ENCODE peak calls at places on chromosomes 13 and 19, in four cellular contexts. One of them, this sample, is unnamed.

GRCh38 chr19:35773020-35773809 is 2.1 kb upstream of the ARHGAP33 start:
- DNase-seq in WTC11: no peak
- DNase-seq in SK-N-SH: no peak
- DNase-seq in K562: no peak
- DNase-seq in this sample: no peak

GRCh38 chr13:51328488-51328887 is 11.0 kb upstream of the SERPINE3 start:
- DNase-seq in WTC11: peak
- DNase-seq in SK-N-SH: no peak
- DNase-seq in K562: no peak
- DNase-seq in this sample: no peak

GRCh38 chr13:101626925-101627555 is 174.6 kb downstream of the ITGBL1 start:
- DNase-seq in WTC11: no peak
- DNase-seq in SK-N-SH: no peak
- DNase-seq in K562: no peak
- DNase-seq in this sample: peak

GRCh38 chr19:52962394-52963228 is at the start of gene ZNF816:
- DNase-seq in WTC11: peak
- DNase-seq in SK-N-SH: peak
- DNase-seq in K562: peak
- DNase-seq in this sample: peak

GRCh38 chr13:101514695-101515275 is 62.3 kb downstream of the ITGBL1 start:
- DNase-seq in WTC11: no peak
- DNase-seq in SK-N-SH: peak
- DNase-seq in K562: peak
- DNase-seq in this sample: no peak

GRCh38 chr13:75889427-75889826 is 253.3 kb downstream of the LMO7 start:
- DNase-seq in WTC11: no peak
- DNase-seq in SK-N-SH: no peak
- DNase-seq in K562: no peak
- DNase-seq in this sample: no peak

GRCh38 chr19:49151339-49152217 is 3.6 kb downstream of the HRC start:
- DNase-seq in WTC11: peak
- DNase-seq in SK-N-SH: peak
- DNase-seq in K562: peak
- DNase-seq in this sample: no peak

GRCh38 chr19:30304540-30304939 is 67.6 kb upstream of the ZNF536 start:
- DNase-seq in WTC11: no peak
- DNase-seq in SK-N-SH: no peak
- DNase-seq in K562: no peak
- DNase-seq in this sample: no peak

GRCh38 chr19:6383188-6383587 is 7.5 kb upstream of the PSPN start:
- DNase-seq in WTC11: no peak
- DNase-seq in SK-N-SH: no peak
- DNase-seq in K562: no peak
- DNase-seq in this sample: no peak

GRCh38 chr19:54469496-54469934 is 3.6 kb downstream of the CDC42EP5 start:
- DNase-seq in WTC11: no peak
- DNase-seq in SK-N-SH: no peak
- DNase-seq in K562: no peak
- DNase-seq in this sample: no peak
- TF ChIP-seq USF1 in WTC11: no peak
- TF ChIP-seq USF1 in SK-N-SH: no peak
- TF ChIP-seq USF1 in K562: no peak
- TF ChIP-seq USF1 in this sample: no peak

GRCh38 chr13:93368296-93368695 is 141.7 kb downstream of the GPC6 start:
- DNase-seq in WTC11: no peak
- DNase-seq in SK-N-SH: no peak
- DNase-seq in K562: no peak
- DNase-seq in this sample: no peak

GRCh38 chr13:93368705-93369104 is 142.1 kb downstream of the GPC6 start:
- DNase-seq in WTC11: no peak
- DNase-seq in SK-N-SH: no peak
- DNase-seq in K562: peak
- DNase-seq in this sample: no peak

GRCh38 chr13:93361703-93362102 is 135.1 kb downstream of the GPC6 start:
- DNase-seq in WTC11: no peak
- DNase-seq in SK-N-SH: no peak
- DNase-seq in K562: peak
- DNase-seq in this sample: no peak

GRCh38 chr13:93364166-93364565 is 137.6 kb downstream of the GPC6 start:
- DNase-seq in WTC11: no peak
- DNase-seq in SK-N-SH: no peak
- DNase-seq in K562: peak
- DNase-seq in this sample: no peak
- TF ChIP-seq USF1 in WTC11: no peak
- TF ChIP-seq USF1 in SK-N-SH: no peak
- TF ChIP-seq USF1 in K562: no peak
- TF ChIP-seq USF1 in this sample: no peak

DNA sequence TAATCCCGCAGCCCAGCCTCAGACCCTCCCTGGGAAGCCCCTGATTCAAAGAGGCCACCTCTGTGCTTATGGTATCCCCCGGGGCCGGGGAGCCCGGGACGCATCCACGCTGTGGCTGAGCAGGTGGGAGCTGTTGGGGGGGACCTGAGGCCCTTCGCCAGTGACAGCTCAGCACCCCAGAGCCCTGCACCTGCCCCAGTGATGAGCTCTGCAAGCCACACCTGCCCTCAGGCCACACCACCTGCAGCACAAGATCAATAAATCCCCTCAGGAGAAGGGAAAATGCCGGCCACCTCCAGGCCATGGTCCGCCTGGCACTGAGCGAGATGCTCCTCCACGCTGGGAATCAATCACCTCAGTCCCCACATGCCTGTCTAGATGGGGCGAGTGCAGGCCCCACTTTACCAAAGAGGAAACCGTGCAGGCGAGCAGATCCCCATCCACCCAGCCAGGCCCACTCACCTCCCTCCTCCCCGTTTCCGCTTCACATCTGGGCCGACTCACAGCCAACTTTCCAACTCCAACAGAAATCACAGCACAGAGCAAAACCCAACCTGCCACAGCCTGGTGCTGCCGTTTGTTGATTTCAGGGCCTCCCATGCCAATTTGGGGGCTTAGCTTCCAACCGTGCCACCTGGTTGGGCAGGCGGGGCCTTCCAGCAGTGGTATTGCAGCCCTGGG is 12.8 kb downstream of the MOB3A start:
- DNase-seq in WTC11: no peak
- DNase-seq in SK-N-SH: peak
- DNase-seq in K562: no peak
- DNase-seq in this sample: no peak
- TF ChIP-seq USF1 in WTC11: no peak
- TF ChIP-seq USF1 in SK-N-SH: no peak
- TF ChIP-seq USF1 in K562: no peak
- TF ChIP-seq USF1 in this sample: no peak

DNA sequence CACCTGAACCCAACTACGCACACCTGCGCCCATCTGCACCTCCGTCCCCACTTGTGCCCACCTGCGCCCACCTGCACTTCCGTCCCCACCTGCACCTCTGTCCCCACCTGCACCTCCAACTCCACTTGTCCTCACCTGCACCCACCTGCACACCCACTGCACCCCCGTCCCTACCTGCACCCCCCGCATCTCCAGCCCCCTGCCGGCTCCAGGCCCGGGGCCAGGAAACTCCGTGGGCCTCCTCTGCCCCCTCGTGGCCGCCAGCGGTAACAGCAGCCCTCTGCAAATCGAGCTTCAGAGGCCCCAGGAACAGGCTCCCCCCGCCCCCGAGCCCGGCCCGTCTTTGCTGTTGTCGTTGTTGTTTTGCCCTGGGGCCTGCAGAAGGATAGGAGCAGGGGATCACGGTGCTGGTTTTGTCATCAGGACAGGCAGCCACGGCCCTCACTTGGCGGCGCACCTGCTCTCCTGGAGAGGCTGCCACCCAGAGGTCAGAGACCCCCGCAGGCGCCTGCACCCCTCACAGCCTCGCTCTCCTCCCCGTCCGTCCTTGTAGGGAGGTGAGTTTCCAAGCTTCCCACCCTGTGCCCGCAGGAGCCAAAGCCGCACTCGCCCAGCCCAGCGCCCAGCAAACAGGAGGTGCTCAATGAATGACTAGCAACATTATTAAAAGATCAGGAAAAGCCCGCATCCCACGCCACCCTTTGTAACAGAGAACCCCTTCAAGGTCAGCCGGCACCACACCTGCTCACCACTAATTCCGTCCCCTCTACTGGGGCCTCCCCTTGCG is 65.4 kb downstream of the GNG7 start:
- DNase-seq in WTC11: peak
- DNase-seq in SK-N-SH: peak
- DNase-seq in K562: peak
- DNase-seq in this sample: no peak
- TF ChIP-seq USF1 in WTC11: no peak
- TF ChIP-seq USF1 in SK-N-SH: no peak
- TF ChIP-seq USF1 in K562: no peak
- TF ChIP-seq USF1 in this sample: no peak